ENCODE peak calls at places on chromosomes 4 and X, in eight cellular contexts. B, W, Y, M, C, K, F and U are unnamed samples.

GRCh38 chr4:182338059-182338458 is 94.9 kb downstream of the TENM3 start:
- DNase-seq in B (no peak), W (no peak), Y (no peak), M (no peak), C (no peak), K (no peak), F (no peak), U (no peak)

GRCh38 chr4:144757969-144758368 is 112.0 kb downstream of the HHIP start:
- DNase-seq in B (no peak), W (no peak), Y (no peak), M (no peak), C (no peak), K (no peak), F (no peak), U (no peak)

GRCh38 chr4:16270654-16271328 is 44.5 kb upstream of the TAPT1 start:
- DNase-seq in B (no peak), W (no peak), Y (no peak), M (no peak), C (no peak), K (no peak), F (peak), U (no peak)

GRCh38 chr4:86331362-86331761 is 28.5 kb downstream of the MAPK10 start:
- DNase-seq in B (no peak), W (no peak), Y (no peak), M (no peak), C (no peak), K (no peak), F (no peak), U (no peak)

GRCh38 chr4:110085131-110085530 is 113.3 kb downstream of the ELOVL6 start:
- DNase-seq in B (no peak), W (no peak), Y (peak), M (no peak), C (no peak), K (no peak), F (peak), U (no peak)

GRCh38 chr4:165810726-165811125 is 62.3 kb upstream of the TLL1 start:
- DNase-seq in B (peak), W (no peak), Y (peak), M (no peak), C (no peak), K (no peak), F (no peak), U (no peak)

GRCh38 chr4:47049347-47049746 is 18.0 kb downstream of the GABRB1 start:
- DNase-seq in B (no peak), W (no peak), Y (no peak), M (no peak), C (no peak), K (no peak), F (no peak), U (no peak)

GRCh38 chrX:118216488-118216887 is 99.9 kb upstream of the KLHL13 start:
- DNase-seq in B (no peak), W (no peak), Y (no peak), M (no peak), C (no peak), K (no peak), F (no peak), U (no peak)

GRCh38 chr4:166658585-166658984 is 575.7 kb downstream of the SPOCK3 start:
- DNase-seq in B (no peak), W (no peak), Y (no peak), M (no peak), C (no peak), K (no peak), F (no peak), U (no peak)